ENCODE peak calls at places on chromosome 18, in four cellular contexts. One of them, this sample, is unnamed.

GRCh38 chr18:34492652-34493051 is 217.4 kb upstream of the DTNA start:
- DNase-seq in A549: no peak
- DNase-seq in stomach: no peak
- DNase-seq in suprapubic skin: no peak
- DNase-seq in this sample: no peak

GRCh38 chr18:11951390-11951851 is 29.9 kb upstream of the IMPA2 start:
- DNase-seq in A549: no peak
- DNase-seq in stomach: no peak
- DNase-seq in suprapubic skin: no peak
- DNase-seq in this sample: no peak

GRCh38 chr18:67425724-67426123 is 90.8 kb downstream of the DSEL start:
- DNase-seq in A549: peak
- DNase-seq in stomach: no peak
- DNase-seq in suprapubic skin: no peak
- DNase-seq in this sample: no peak

GRCh38 chr18:51088410-51088809 is 58.4 kb downstream of the SMAD4 start:
- DNase-seq in A549: no peak
- DNase-seq in stomach: no peak
- DNase-seq in suprapubic skin: no peak
- DNase-seq in this sample: no peak

GRCh38 chr18:70673834-70674233 is 385.0 kb downstream of the SOCS6 start:
- DNase-seq in A549: no peak
- DNase-seq in stomach: no peak
- DNase-seq in suprapubic skin: no peak
- DNase-seq in this sample: no peak

GRCh38 chr18:12033643-12034025 is 52.3 kb downstream of the IMPA2 start:
- DNase-seq in A549: no peak
- DNase-seq in stomach: no peak
- DNase-seq in suprapubic skin: no peak
- DNase-seq in this sample: no peak

GRCh38 chr18:4068552-4069158 is 386.5 kb downstream of the DLGAP1 start:
- DNase-seq in A549: peak
- DNase-seq in stomach: no peak
- DNase-seq in suprapubic skin: no peak
- DNase-seq in this sample: no peak

GRCh38 chr18:22006458-22006857 is 162.9 kb upstream of the GATA6 start:
- DNase-seq in A549: no peak
- DNase-seq in stomach: no peak
- DNase-seq in suprapubic skin: no peak
- DNase-seq in this sample: no peak

GRCh38 chr18:61569176-61569892 is 236.1 kb downstream of the CDH20 start:
- DNase-seq in A549: no peak
- DNase-seq in stomach: no peak
- DNase-seq in suprapubic skin: no peak
- DNase-seq in this sample: no peak

GRCh38 chr18:7577706-7578105 is 10.6 kb downstream of the PTPRM start:
- DNase-seq in A549: no peak
- DNase-seq in stomach: no peak
- DNase-seq in suprapubic skin: no peak
- DNase-seq in this sample: no peak

GRCh38 chr18:42028232-42028832 is 73.3 kb downstream of the PIK3C3 start:
- DNase-seq in A549: peak
- DNase-seq in stomach: no peak
- DNase-seq in suprapubic skin: no peak
- DNase-seq in this sample: no peak

GRCh38 chr18:25445430-25445829 is 93.5 kb upstream of the ZNF521 start:
- DNase-seq in A549: no peak
- DNase-seq in stomach: no peak
- DNase-seq in suprapubic skin: no peak
- DNase-seq in this sample: no peak

GRCh38 chr18:70036168-70036567 is 88.5 kb upstream of the CD226 start:
- DNase-seq in A549: no peak
- DNase-seq in stomach: no peak
- DNase-seq in suprapubic skin: no peak
- DNase-seq in this sample: no peak

GRCh38 chr18:30929718-30930117 is 112.8 kb downstream of the DSC3 start:
- DNase-seq in A549: no peak
- DNase-seq in stomach: no peak
- DNase-seq in suprapubic skin: no peak
- DNase-seq in this sample: no peak

GRCh38 chr18:57910817-57911216 is 107.7 kb upstream of the ATP8B1 start:
- DNase-seq in A549: peak
- DNase-seq in stomach: no peak
- DNase-seq in suprapubic skin: no peak
- DNase-seq in this sample: no peak

GRCh38 chr18:23068692-23069305 is 66.5 kb upstream of the CABLES1 start:
- DNase-seq in A549: no peak
- DNase-seq in stomach: no peak
- DNase-seq in suprapubic skin: no peak
- DNase-seq in this sample: no peak

GRCh38 chr18:22831441-22831904 is 101.7 kb upstream of the RBBP8 start:
- DNase-seq in A549: no peak
- DNase-seq in stomach: no peak
- DNase-seq in suprapubic skin: no peak
- DNase-seq in this sample: no peak

GRCh38 chr18:30280861-30281470 is 761.6 kb downstream of the DSC3 start:
- DNase-seq in A549: no peak
- DNase-seq in stomach: no peak
- DNase-seq in suprapubic skin: no peak
- DNase-seq in this sample: peak

GRCh38 chr18:37341016-37341415 is 224.6 kb downstream of the CELF4 start:
- DNase-seq in A549: no peak
- DNase-seq in stomach: no peak
- DNase-seq in suprapubic skin: no peak
- DNase-seq in this sample: no peak

GRCh38 chr18:52339891-52340371 is at the start of gene DCC:
- DNase-seq in A549: peak
- DNase-seq in stomach: peak
- DNase-seq in suprapubic skin: no peak
- DNase-seq in this sample: no peak

GRCh38 chr18:31819106-31819924 is 58.6 kb upstream of the SLC25A52 start:
- DNase-seq in A549: peak
- DNase-seq in stomach: no peak
- DNase-seq in suprapubic skin: no peak
- DNase-seq in this sample: no peak

GRCh38 chr18:10035306-10035991 is 121.6 kb downstream of the VAPA start:
- DNase-seq in A549: no peak
- DNase-seq in stomach: peak
- DNase-seq in suprapubic skin: no peak
- DNase-seq in this sample: no peak

GRCh38 chr18:10029711-10030110 is 115.9 kb downstream of the VAPA start:
- DNase-seq in A549: no peak
- DNase-seq in stomach: no peak
- DNase-seq in suprapubic skin: no peak
- DNase-seq in this sample: no peak

GRCh38 chr18:10033038-10033437 is 119.2 kb downstream of the VAPA start:
- DNase-seq in A549: no peak
- DNase-seq in stomach: peak
- DNase-seq in suprapubic skin: no peak
- DNase-seq in this sample: no peak

GRCh38 chr18:10030816-10031541 is 117.2 kb downstream of the VAPA start:
- DNase-seq in A549: no peak
- DNase-seq in stomach: no peak
- DNase-seq in suprapubic skin: no peak
- DNase-seq in this sample: no peak

GRCh38 chr18:10032331-10032979 is 118.6 kb downstream of the VAPA start:
- DNase-seq in A549: no peak
- DNase-seq in stomach: peak
- DNase-seq in suprapubic skin: no peak
- DNase-seq in this sample: no peak
- TF ChIP-seq CTCF in A549: no peak
- TF ChIP-seq CTCF in stomach: no peak
- TF ChIP-seq CTCF in suprapubic skin: no peak
- TF ChIP-seq CTCF in this sample: peak

DNA sequence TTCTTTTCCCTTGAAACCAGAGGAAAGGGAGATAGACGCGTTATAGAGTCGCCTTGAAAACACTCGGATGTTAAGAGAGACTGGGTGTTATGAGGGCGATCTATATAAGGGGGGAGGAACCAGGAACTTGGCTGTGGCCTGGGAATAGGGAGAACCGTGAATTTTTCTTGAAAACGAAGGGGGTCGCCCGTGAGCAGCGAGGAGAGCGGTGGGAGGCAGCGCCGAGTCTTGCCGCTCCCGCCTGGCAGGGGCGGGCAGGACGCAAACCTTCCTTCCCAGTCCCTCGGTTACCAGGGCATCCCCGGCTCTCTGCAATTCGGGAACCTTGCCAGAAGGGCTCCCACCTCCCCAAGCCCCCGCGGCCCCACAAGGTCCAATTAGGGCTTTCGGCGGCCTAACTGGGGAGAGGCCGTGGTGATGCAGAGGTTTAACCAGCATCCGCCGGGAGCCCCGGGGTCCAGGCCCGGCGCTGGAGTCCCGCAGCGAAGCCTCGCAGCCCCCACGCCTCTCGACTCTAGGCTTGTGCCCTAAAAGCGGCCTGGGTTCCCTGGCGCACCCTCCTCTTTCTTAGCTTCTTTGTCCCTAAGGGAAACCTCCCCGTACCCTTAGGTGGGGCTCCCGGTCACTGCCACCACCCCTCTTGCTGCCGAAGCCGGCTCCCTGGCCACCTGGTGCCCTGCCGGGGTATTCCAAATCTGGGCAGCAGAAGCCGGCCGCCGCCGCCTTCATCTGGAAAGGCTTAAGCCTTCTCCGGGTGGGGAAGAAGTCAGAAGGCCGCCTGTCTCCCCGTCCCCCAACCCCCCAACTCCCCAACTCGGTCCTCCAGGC is 708 bp upstream of the FHOD3 start:
- DNase-seq in A549: peak
- DNase-seq in stomach: no peak
- DNase-seq in suprapubic skin: no peak
- DNase-seq in this sample: peak
- H3K4me3 ChIP-seq in A549: peak
- H3K4me3 ChIP-seq in stomach: peak
- H3K4me3 ChIP-seq in suprapubic skin: peak
- H3K4me3 ChIP-seq in this sample: peak

GRCh38 chr18:79259218-79259617 is 136.5 kb upstream of the NFATC1 start:
- DNase-seq in A549: no peak
- DNase-seq in stomach: no peak
- DNase-seq in suprapubic skin: no peak
- DNase-seq in this sample: no peak
- TF ChIP-seq EP300 in A549: no peak
- TF ChIP-seq EP300 in stomach: no peak
- TF ChIP-seq EP300 in suprapubic skin: no peak
- TF ChIP-seq EP300 in this sample: no peak

GRCh38 chr18:55853268-55853667 is 265.3 kb upstream of the TCF4 start:
- DNase-seq in A549: no peak
- DNase-seq in stomach: no peak
- DNase-seq in suprapubic skin: no peak
- DNase-seq in this sample: no peak
- TF ChIP-seq CTCF in A549: no peak
- TF ChIP-seq CTCF in stomach: no peak
- TF ChIP-seq CTCF in suprapubic skin: no peak
- TF ChIP-seq CTCF in this sample: no peak

DNA sequence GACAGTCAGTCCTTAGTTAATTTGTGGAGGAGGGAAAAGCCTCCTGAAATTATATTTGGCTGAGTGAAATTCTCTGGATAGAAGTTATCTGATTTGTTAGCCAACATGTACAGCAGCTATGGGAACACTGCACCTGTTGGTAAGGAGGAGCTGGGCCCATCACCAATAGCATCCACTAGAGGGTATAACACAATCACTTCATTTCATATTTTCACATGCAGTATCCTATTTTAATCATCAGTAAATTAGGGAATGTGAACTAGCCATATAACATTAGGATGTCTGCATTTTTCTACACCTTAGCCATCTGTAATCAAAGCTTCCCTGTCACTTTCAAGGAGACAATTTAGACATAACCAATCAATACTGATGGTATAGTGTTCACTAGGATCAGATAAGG is 818.4 kb upstream of the CDH2 start:
- DNase-seq in A549: no peak
- DNase-seq in stomach: no peak
- DNase-seq in suprapubic skin: no peak
- DNase-seq in this sample: no peak
- H3K4me3 ChIP-seq in A549: no peak
- H3K4me3 ChIP-seq in stomach: no peak
- H3K4me3 ChIP-seq in suprapubic skin: no peak
- H3K4me3 ChIP-seq in this sample: no peak

GRCh38 chr18:40624959-40625358 is 1330.1 kb upstream of the PIK3C3 start:
- DNase-seq in A549: no peak
- DNase-seq in stomach: no peak
- DNase-seq in suprapubic skin: no peak
- DNase-seq in this sample: no peak
- TF ChIP-seq EP300 in A549: no peak
- TF ChIP-seq EP300 in stomach: no peak
- TF ChIP-seq EP300 in suprapubic skin: no peak
- TF ChIP-seq EP300 in this sample: no peak

GRCh38 chr18:8630546-8630945 is 21.3 kb downstream of the RAB12 start:
- DNase-seq in A549: no peak
- DNase-seq in stomach: no peak
- DNase-seq in suprapubic skin: no peak
- DNase-seq in this sample: no peak
- TF ChIP-seq CTCF in A549: no peak
- TF ChIP-seq CTCF in stomach: no peak
- TF ChIP-seq CTCF in suprapubic skin: no peak
- TF ChIP-seq CTCF in this sample: no peak

GRCh38 chr18:75226301-75226955 is 15.8 kb downstream of the TSHZ1 start:
- DNase-seq in A549: no peak
- DNase-seq in stomach: no peak
- DNase-seq in suprapubic skin: no peak
- DNase-seq in this sample: no peak
- H3K4me3 ChIP-seq in A549: no peak
- H3K4me3 ChIP-seq in stomach: peak
- H3K4me3 ChIP-seq in suprapubic skin: peak
- H3K4me3 ChIP-seq in this sample: peak

GRCh38 chr18:45652703-45653490 is 37.6 kb downstream of the SLC14A2 start:
- DNase-seq in A549: no peak
- DNase-seq in stomach: no peak
- DNase-seq in suprapubic skin: no peak
- DNase-seq in this sample: no peak
- TF ChIP-seq EP300 in A549: no peak
- TF ChIP-seq EP300 in stomach: no peak
- TF ChIP-seq EP300 in suprapubic skin: no peak
- TF ChIP-seq EP300 in this sample: no peak